ENCODE peak calls at places on chromosomes 5 and 9, in eight cellular contexts. U is cardiac muscle cell, V is body of pancreas, Q is GM23248, Y is PC-9, B is breast epithelium, X is HAP-1, W is GM23338. J is an unnamed sample.

GRCh38 chr5:89071941-89072331 is 189.0 kb upstream of the MEF2C start:
- DNase-seq in B (no peak), W (no peak), V (no peak), Q (no peak), Y (no peak), X (no peak), U (no peak), J (no peak)

GRCh38 chr5:54443264-54443663 is 12.2 kb upstream of the HSPB3 start:
- DNase-seq in X (peak), B (no peak), W (peak), Y (no peak), U (peak), Q (peak), V (no peak), J (no peak)

GRCh38 chr5:32261198-32261597 is 51.5 kb downstream of the MTMR12 start:
- DNase-seq in X (no peak), W (no peak), V (no peak), U (no peak), B (no peak), Y (no peak), Q (no peak), J (no peak)

GRCh38 chr5:170491479-170491878 is 12.3 kb upstream of the KCNIP1 start:
- DNase-seq in Y (no peak), X (no peak), B (peak), V (peak), Q (peak), U (peak), W (no peak), J (no peak)

GRCh38 chr9:12631866-12632265 is 61.3 kb upstream of the TYRP1 start:
- DNase-seq in W (no peak), Y (no peak), Q (no peak), B (no peak), X (no peak), U (no peak), V (no peak), J (no peak)

GRCh38 chr5:891117-891836 is 1.3 kb downstream of the BRD9 start:
- DNase-seq in W (peak), V (no peak), U (peak), Y (no peak), X (peak), B (no peak), Q (peak), J (peak)

GRCh38 chr5:179812135-179812825 is 5.6 kb upstream of the MGAT4B start:
- DNase-seq in X (no peak), U (no peak), Q (no peak), B (no peak), W (no peak), V (no peak), Y (no peak), J (no peak)

GRCh38 chr5:140569197-140569596 is 4.6 kb downstream of the SLC35A4 start:
- DNase-seq in V (no peak), X (no peak), B (no peak), U (no peak), Y (no peak), Q (no peak), W (no peak), J (no peak)

GRCh38 chr5:37816883-37817282 is 23.0 kb downstream of the GDNF start:
- DNase-seq in W (no peak), V (no peak), U (no peak), Q (peak), Y (no peak), B (no peak), X (no peak), J (no peak)

GRCh38 chr9:137666505-137666809 is 47.7 kb downstream of the EHMT1 start:
- DNase-seq in W (no peak), Y (no peak), B (no peak), V (no peak), Q (no peak), X (no peak), U (no peak), J (no peak)

GRCh38 chr5:67249590-67249895 is 52.9 kb upstream of the CD180 start:
- DNase-seq in B (no peak), V (no peak), Y (no peak), W (no peak), X (no peak), Q (no peak), U (no peak), J (no peak)

GRCh38 chr9:8816361-8816760 is 1016.8 kb upstream of the DMAC1 start:
- DNase-seq in Y (no peak), V (no peak), X (peak), B (no peak), W (peak), U (peak), Q (no peak), J (no peak)

GRCh38 chr9:37251452-37251851 is 131.1 kb downstream of the ZCCHC7 start:
- DNase-seq in B (no peak), Q (no peak), V (no peak), U (no peak), W (peak), X (peak), Y (no peak), J (no peak)

GRCh38 chr5:140338918-140339317 is 7.5 kb downstream of the HBEGF start:
- DNase-seq in B (no peak), U (no peak), V (no peak), W (no peak), X (no peak), Q (peak), Y (no peak), J (no peak)

GRCh38 chr5:28574616-28575015 is 1536.2 kb upstream of the CDH9 start:
- DNase-seq in U (no peak), Y (no peak), X (no peak), B (no peak), W (no peak), Q (no peak), V (no peak), J (no peak)

GRCh38 chr5:33370135-33370472 is 70.7 kb upstream of the TARS1 start:
- DNase-seq in U (peak), X (no peak), B (no peak), V (no peak), Q (peak), Y (no peak), W (no peak), J (no peak)

GRCh38 chr9:99169982-99170761 is 51.6 kb downstream of the ALG2 start:
- DNase-seq in W (peak), X (peak), V (no peak), Q (no peak), B (no peak), Y (no peak), U (no peak), J (no peak)

GRCh38 chr5:163790497-163790896 is 285.1 kb downstream of the MAT2B start:
- DNase-seq in W (no peak), U (no peak), X (no peak), B (no peak), V (no peak), Q (no peak), Y (no peak), J (peak)

GRCh38 chr9:105114318-105114717 is 130.1 kb upstream of the SLC44A1 start:
- DNase-seq in W (no peak), Y (no peak), X (no peak), Q (no peak), V (no peak), U (no peak), B (no peak), J (no peak)

GRCh38 chr5:161549106-161549505 is 2.6 kb upstream of the GABRB2 start:
- DNase-seq in U (peak), V (no peak), W (no peak), Y (no peak), B (no peak), X (no peak), Q (peak), J (no peak)

GRCh38 chr9:70601000-70601929 is 186.8 kb upstream of the KLF9 start:
- DNase-seq in Q (peak), B (peak), X (no peak), Y (peak), W (no peak), V (peak), U (peak), J (peak)

GRCh38 chr9:79953908-79954307 is 382.1 kb downstream of the TLE4 start:
- DNase-seq in U (no peak), Y (no peak), B (no peak), Q (no peak), X (no peak), V (no peak), W (no peak), J (no peak)

GRCh38 chr9:126456802-126457547 is 130.3 kb downstream of the MVB12B start:
- DNase-seq in X (no peak), U (no peak), Q (no peak), Y (no peak), B (no peak), V (no peak), W (no peak), J (no peak)

GRCh38 chr9:129052592-129052991 is 16.2 kb downstream of the MIGA2 start:
- DNase-seq in B (peak), W (no peak), U (no peak), V (peak), Y (peak), Q (no peak), X (no peak), J (peak)

GRCh38 chr9:76741524-76741923 is 22.7 kb upstream of the PCA3 start:
- DNase-seq in Y (no peak), U (no peak), W (peak), X (no peak), V (no peak), Q (no peak), B (no peak), J (no peak)

GRCh38 chr5:119365847-119366536 is 10.2 kb downstream of the TNFAIP8 start:
- DNase-seq in U (peak), Q (no peak), X (no peak), Y (no peak), B (no peak), W (no peak), V (no peak), J (no peak)

GRCh38 chr9:122192261-122192875 is 32.7 kb downstream of the MORN5 start:
- DNase-seq in W (no peak), Q (no peak), U (no peak), V (no peak), X (no peak), B (no peak), Y (no peak), J (no peak)

DNA sequence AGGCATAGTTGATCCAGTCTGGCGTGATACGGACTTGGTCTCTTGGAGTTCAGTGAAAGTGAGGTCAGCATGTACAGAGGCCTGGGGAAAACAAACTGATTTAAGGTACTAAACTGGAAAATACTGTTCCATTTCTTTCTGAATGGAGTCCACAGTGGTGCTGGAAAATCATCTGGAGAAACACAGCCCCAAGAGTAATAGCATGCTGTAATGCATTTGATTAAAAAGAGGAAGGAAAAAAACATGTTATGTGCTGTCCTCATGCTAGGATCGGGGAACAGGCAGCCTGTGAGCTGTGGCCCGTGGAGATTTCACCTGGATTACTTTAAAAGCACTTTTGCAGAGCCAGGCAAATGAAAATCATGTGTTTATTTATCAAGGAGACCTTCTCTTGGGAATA is 228.9 kb downstream of the GAS1 start:
- DNase-seq in V (no peak), Y (no peak), B (no peak), U (no peak), Q (no peak), X (no peak), W (no peak), J (no peak)
- H3K4me3 ChIP-seq in V (no peak), Y (no peak), B (no peak), U (no peak), Q (no peak), X (no peak), W (no peak), J (no peak)

GRCh38 chr9:4246969-4247368 is 52.9 kb downstream of the GLIS3 start:
- DNase-seq in U (no peak), W (no peak), B (no peak), Y (no peak), X (no peak), Q (no peak), V (no peak), J (no peak)

GRCh38 chr9:4243877-4244812 is 55.7 kb downstream of the GLIS3 start:
- DNase-seq in W (no peak), Q (no peak), U (no peak), Y (no peak), B (no peak), V (no peak), X (no peak), J (peak)

GRCh38 chr9:4241552-4241951 is 58.3 kb downstream of the GLIS3 start:
- DNase-seq in U (no peak), B (no peak), V (no peak), W (no peak), Q (no peak), Y (no peak), X (no peak), J (no peak)

GRCh38 chr9:4242239-4242638 is 57.6 kb downstream of the GLIS3 start:
- DNase-seq in W (no peak), B (no peak), V (no peak), X (no peak), Y (no peak), Q (no peak), U (no peak), J (no peak)

GRCh38 chr9:4243113-4243512 is 56.8 kb downstream of the GLIS3 start:
- DNase-seq in X (no peak), B (no peak), Y (no peak), W (no peak), V (no peak), U (no peak), Q (no peak), J (no peak)
- H3K4me3 ChIP-seq in X (no peak), B (no peak), Y (no peak), W (no peak), V (no peak), U (no peak), Q (no peak), J (no peak)

DNA sequence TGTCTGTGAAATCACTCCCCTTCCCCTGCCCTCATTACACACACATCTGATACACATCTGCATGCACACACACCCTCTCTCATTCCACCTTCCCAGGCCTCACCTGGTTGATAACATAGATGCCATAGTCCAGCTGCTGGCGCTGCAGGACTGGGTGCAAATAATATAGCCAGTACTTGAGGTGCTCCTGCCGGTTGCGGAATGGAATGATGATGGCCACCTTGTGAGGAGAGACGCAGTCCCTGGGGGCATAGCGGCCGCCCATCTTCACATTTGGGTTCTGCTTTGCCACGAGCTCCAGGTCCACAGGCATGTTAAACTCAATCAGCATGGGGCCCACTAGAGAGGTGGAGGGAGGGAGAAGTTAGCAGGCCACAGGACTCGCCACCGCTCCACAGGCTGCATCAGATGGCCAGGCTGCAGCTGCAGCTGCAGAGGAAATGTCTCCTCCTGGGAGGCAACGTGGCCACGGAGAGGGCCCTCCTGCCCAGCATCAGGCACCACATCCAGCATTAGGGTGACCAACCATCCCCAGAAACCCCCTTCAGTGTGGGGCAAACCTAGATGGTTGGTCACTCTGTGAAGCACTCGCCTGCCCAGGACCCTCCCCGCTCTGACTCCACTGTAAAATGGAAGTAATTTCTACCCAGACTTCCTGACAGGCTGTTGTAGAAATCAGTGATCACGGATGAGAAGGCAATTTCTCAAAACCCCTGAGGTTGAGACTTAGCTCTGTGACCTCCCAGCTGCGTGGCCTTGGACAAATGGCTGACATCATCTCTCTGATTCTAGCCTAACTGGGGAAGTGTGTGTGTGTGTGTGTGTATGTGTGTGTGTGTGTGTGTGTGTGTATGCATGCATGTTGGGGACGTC is 31.8 kb downstream of the B4GALT1 start:
- DNase-seq in U (no peak), Q (no peak), X (no peak), V (no peak), W (no peak), B (no peak), Y (no peak), J (no peak)
- H3K4me3 ChIP-seq in U (no peak), Q (no peak), X (no peak), V (no peak), W (no peak), B (peak), Y (no peak), J (no peak)

GRCh38 chr9:127974769-127975261 is 6.0 kb downstream of the EEIG1 start:
- DNase-seq in V (peak), Y (no peak), Q (peak), W (no peak), X (no peak), B (no peak), U (peak), J (no peak)
- H3K4me3 ChIP-seq in V (no peak), Y (no peak), Q (no peak), W (no peak), X (no peak), B (peak), U (no peak), J (no peak)

DNA sequence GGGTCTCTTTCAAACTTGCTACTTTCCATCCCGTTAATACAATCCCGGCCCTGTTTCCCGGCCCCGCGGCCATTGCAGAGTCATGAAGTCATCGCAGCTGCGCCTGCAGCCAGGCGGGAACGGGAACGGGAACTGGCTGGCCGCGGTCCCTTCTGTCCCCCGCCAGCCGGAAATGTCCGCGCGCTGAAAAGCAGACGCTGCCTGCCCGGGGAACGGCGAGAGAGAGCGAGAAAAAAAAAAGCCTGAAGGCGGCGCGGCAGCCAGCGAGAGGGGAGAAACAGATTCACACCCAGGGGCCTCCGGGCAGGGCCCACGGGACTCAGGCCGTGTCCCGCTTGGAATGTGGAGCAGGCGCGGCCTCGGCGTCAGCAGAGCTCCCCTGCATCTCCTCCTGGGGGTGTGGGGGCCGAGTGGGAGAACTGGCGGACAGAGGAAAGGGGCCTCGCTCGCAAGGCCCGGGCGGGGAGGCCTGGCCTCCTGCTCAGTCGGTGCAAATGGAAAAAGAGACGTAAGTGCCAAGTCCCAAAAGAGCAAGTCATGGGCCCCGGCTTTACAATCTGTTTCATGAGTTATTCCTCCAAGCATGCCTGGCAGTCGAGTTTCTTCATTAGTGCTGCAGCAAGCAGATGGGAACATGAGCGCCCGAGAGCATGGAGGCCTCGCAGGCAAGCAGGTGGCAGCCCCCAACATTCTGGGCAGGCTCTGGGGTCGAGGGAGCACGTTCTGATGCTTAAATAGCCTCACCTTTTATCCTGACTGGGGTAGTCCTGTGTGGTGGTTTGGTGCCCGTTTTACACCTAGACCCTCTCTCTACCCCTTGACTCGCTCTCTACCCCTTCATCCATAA is 201.3 kb upstream of the GAS1 start:
- DNase-seq in B (peak), W (peak), Q (peak), X (no peak), U (peak), Y (peak), V (peak), J (no peak)
- H3K4me3 ChIP-seq in B (peak), W (peak), Q (peak), X (no peak), U (no peak), Y (peak), V (no peak), J (no peak)

GRCh38 chr9:69168709-69169217 is 5.3 kb upstream of the TJP2 start:
- DNase-seq in X (no peak), Y (peak), Q (peak), W (peak), U (peak), B (peak), V (no peak), J (peak)
- H3K4me3 ChIP-seq in X (no peak), Y (no peak), Q (no peak), W (no peak), U (no peak), B (no peak), V (no peak), J (no peak)

J was measured in LNCaP clone FGC.